ENCODE peak calls at places on chromosomes 2 and 18, in five cellular contexts. W is iPS-NIHi11, U is caudate nucleus, D is progenitor cell of endocrine pancreas, E is bronchial epithelial cell. C is an unnamed sample.

GRCh38 chr18:2978626-2979025 is 34.3 kb downstream of the LPIN2 start:
- DNase-seq in E (peak; percentile 16), D (no peak), W (no peak), U (no peak), C (no peak)

GRCh38 chr2:61770298-61770697 is 83.6 kb downstream of the FAM161A start:
- DNase-seq in D (no peak), W (no peak), U (no peak), E (peak; percentile 72), C (peak; percentile 52)

GRCh38 chr2:202115385-202116060 is 42.5 kb downstream of the KIAA2012 start:
- DNase-seq in W (no peak), E (peak; percentile 72), D (no peak), U (no peak), C (no peak)

GRCh38 chr2:12469053-12469625 is 247.6 kb upstream of the TRIB2 start:
- DNase-seq in E (no peak), U (no peak), W (no peak), D (no peak), C (no peak)

GRCh38 chr2:55157474-55157884 is 74.6 kb downstream of the CLHC1 start:
- DNase-seq in W (no peak), U (no peak), D (no peak), E (no peak), C (no peak)

GRCh38 chr2:181411105-181411849 is 45.9 kb upstream of the ITGA4 start:
- DNase-seq in U (no peak), D (no peak), W (peak; percentile 13), E (no peak), C (no peak)

GRCh38 chr2:158457826-158458616 is 1.3 kb downstream of the PKP4 start:
- DNase-seq in U (peak; percentile 41), W (peak; percentile 87), E (peak; percentile 41), D (peak; percentile 89), C (no peak)

GRCh38 chr2:1233280-1233679 is 180.0 kb upstream of the TPO start:
- DNase-seq in W (no peak), E (no peak), D (no peak), U (no peak), C (no peak)

GRCh38 chr2:200863655-200864205 is 728 bp downstream of the CLK1 start:
- DNase-seq in E (no peak), W (no peak), U (no peak), D (no peak), C (no peak)

GRCh38 chr2:10332402-10333246 is 29.9 kb downstream of the HPCAL1 start:
- DNase-seq in U (no peak), D (no peak), E (no peak), W (no peak), C (no peak)

GRCh38 chr2:127105656-127106456 is 1.1 kb downstream of the BIN1 start:
- DNase-seq in D (no peak), W (peak; percentile 70), U (no peak), E (no peak), C (no peak)

GRCh38 chr2:222613715-222614331 is 42.1 kb downstream of the FARSB start:
- DNase-seq in U (no peak), W (peak; percentile 82), D (no peak), E (peak; percentile 56), C (no peak)